ENCODE peak calls at places on chromosomes 11 and 22, in six cellular contexts. H is left lung; J is stimulated activated CD4-positive, alpha-beta T cell treated with anti-CD3 and anti-CD28 coated beads, TNF-alpha, amount 100 ng/mL, for 48 hours; G is stimulated activated CD8-positive, alpha-beta memory T cell treated with anti-CD3 and anti-CD28 coated beads, Interleukin-15, amount 100 ng/mL, for 1 hour; M is mesendoderm; D is lower lobe of right lung. T is an unnamed sample.

GRCh38 chr22:38203090-38203810 is 1.5 kb downstream of the MAFF start:
- DNase-seq in H (peak), J (no peak), G (no peak), M (peak), D (peak), T (no peak)

GRCh38 chr22:32317524-32317923 is 40.1 kb upstream of the RFPL3 start:
- DNase-seq in H (no peak), J (no peak), G (no peak), M (no peak), D (no peak), T (no peak)

GRCh38 chr22:46561435-46561905 is 24.1 kb upstream of the CELSR1 start:
- DNase-seq in H (peak), J (no peak), G (no peak), M (peak), D (peak), T (peak)

GRCh38 chr22:39490966-39491680 is 11.0 kb upstream of the MIEF1 start:
- DNase-seq in H (no peak), J (no peak), G (no peak), M (no peak), D (peak), T (no peak)

GRCh38 chr11:71999360-71999759 is 651 bp downstream of the IL18BP start:
- DNase-seq in H (no peak), J (no peak), G (no peak), M (peak), D (no peak), T (no peak)

GRCh38 chr11:117686711-117687110 is 110.3 kb downstream of the DSCAML1 start:
- DNase-seq in H (no peak), J (no peak), G (no peak), M (no peak), D (no peak), T (no peak)

GRCh38 chr11:63880031-63880841 is 36.7 kb downstream of the RCOR2 start:
- DNase-seq in H (no peak), J (no peak), G (no peak), M (no peak), D (no peak), T (no peak)

GRCh38 chr22:11307996-11308395 is 4220.0 kb upstream of the OR11H1 start:
- DNase-seq in H (no peak), J (no peak), G (no peak), M (no peak), D (no peak), T (no peak)

GRCh38 chr22:37401401-37401859 is 25.8 kb downstream of the ELFN2 start:
- DNase-seq in H (no peak), J (no peak), G (no peak), M (no peak), D (no peak), T (no peak)

GRCh38 chr22:46462726-46463371 is 74.6 kb downstream of the CELSR1 start:
- DNase-seq in H (no peak), J (no peak), G (no peak), M (no peak), D (no peak), T (no peak)

GRCh38 chr11:110509485-110509884 is 79.7 kb downstream of the FDX1 start:
- DNase-seq in H (no peak), J (no peak), G (no peak), M (no peak), D (no peak), T (no peak)

GRCh38 chr22:19448739-19449421 is 1.4 kb upstream of the C22orf39 start:
- DNase-seq in H (no peak), J (no peak), G (no peak), M (peak), D (no peak), T (no peak)

GRCh38 chr11:45926536-45927331 is 4.3 kb downstream of the LARGE2 start:
- DNase-seq in H (no peak), J (no peak), G (no peak), M (no peak), D (no peak), T (peak)

GRCh38 chr11:133984828-133985227 is 28.1 kb upstream of the IGSF9B start:
- DNase-seq in H (no peak), J (no peak), G (no peak), M (no peak), D (no peak), T (peak)

GRCh38 chr11:83816572-83817187 is 530.5 kb upstream of the CCDC90B start:
- DNase-seq in H (no peak), J (no peak), G (no peak), M (no peak), D (no peak), T (no peak)

GRCh38 chr22:50040717-50041116 is 17.4 kb downstream of the TTLL8 start:
- DNase-seq in H (peak), J (no peak), G (no peak), M (no peak), D (no peak), T (peak)

GRCh38 chr11:130464289-130464812 is 15.9 kb downstream of the ADAMTS15 start:
- DNase-seq in H (no peak), J (no peak), G (no peak), M (no peak), D (no peak), T (no peak)

GRCh38 chr11:111601979-111602864 is at the start of gene SIK2:
- DNase-seq in H (peak), J (peak), G (peak), M (peak), D (peak), T (peak)

GRCh38 chr11:60609632-60610031 is 89.8 kb upstream of the MS4A8 start:
- DNase-seq in H (no peak), J (no peak), G (no peak), M (no peak), D (no peak), T (no peak)

GRCh38 chr22:17194213-17194612 is 25.0 kb downstream of the ADA2 start:
- DNase-seq in H (no peak), J (no peak), G (no peak), M (peak), D (no peak), T (no peak)

GRCh38 chr11:120305286-120305685 is 19.8 kb upstream of the TLCD5 start:
- DNase-seq in H (no peak), J (no peak), G (no peak), M (no peak), D (no peak), T (no peak)

GRCh38 chr11:12094872-12095800 is 15.3 kb upstream of the MICAL2 start:
- DNase-seq in H (no peak), J (no peak), G (no peak), M (peak), D (no peak), T (no peak)

GRCh38 chr22:49810363-49811013 is 17.2 kb downstream of the BRD1 start:
- DNase-seq in H (no peak), J (no peak), G (no peak), M (no peak), D (peak), T (no peak)

GRCh38 chr11:100434821-100435641 is 252.1 kb upstream of the ARHGAP42 start:
- DNase-seq in H (no peak), J (no peak), G (no peak), M (no peak), D (no peak), T (no peak)

GRCh38 chr11:70783821-70784220 is 385.5 kb downstream of the CTTN start:
- DNase-seq in H (no peak), J (no peak), G (no peak), M (no peak), D (no peak), T (no peak)

GRCh38 chr22:29994941-29995340 is 85.3 kb upstream of the HORMAD2 start:
- DNase-seq in H (no peak), J (no peak), G (no peak), M (no peak), D (no peak), T (no peak)

GRCh38 chr11:29448246-29448877 is 568.5 kb downstream of the KCNA4 start:
- DNase-seq in H (no peak), J (no peak), G (no peak), M (peak), D (no peak), T (no peak)

GRCh38 chr11:46356911-46357482 is 9.7 kb downstream of the DGKZ start:
- DNase-seq in H (no peak), J (no peak), G (no peak), M (peak), D (no peak), T (no peak)

GRCh38 chr11:67486481-67487195 is 3.8 kb downstream of the AIP start:
- DNase-seq in H (no peak), J (no peak), G (no peak), M (no peak), D (peak), T (no peak)

GRCh38 chr22:36737776-36738175 is 34.2 kb upstream of the CACNG2 start:
- DNase-seq in H (peak), J (no peak), G (no peak), M (no peak), D (peak), T (peak)

GRCh38 chr11:120248551-120249278 is 8.8 kb downstream of the POU2F3 start:
- DNase-seq in H (no peak), J (no peak), G (no peak), M (no peak), D (no peak), T (no peak)

GRCh38 chr11:15493921-15494630 is 379.4 kb downstream of the INSC start:
- DNase-seq in H (no peak), J (no peak), G (no peak), M (no peak), D (no peak), T (no peak)

GRCh38 chr22:31148953-31149627 is 8.8 kb upstream of the PLA2G3 start:
- DNase-seq in H (peak), J (no peak), G (no peak), M (peak), D (peak), T (no peak)

GRCh38 chr22:42207918-42208317 is 62.5 kb downstream of the TCF20 start:
- DNase-seq in H (no peak), J (no peak), G (no peak), M (no peak), D (no peak), T (no peak)

GRCh38 chr11:6755303-6755952 is 16.3 kb downstream of the OR2AG2 start:
- DNase-seq in H (no peak), J (no peak), G (no peak), M (peak), D (no peak), T (no peak)